ENCODE peak calls at places on chromosome 1, in four cellular contexts. F, U, Z and N are unnamed samples.

GRCh38 chr1:14742181-14742980 is 143.9 kb downstream of the KAZN start:
- DNase-seq in Z (peak; percentile 98), F (no peak), U (no peak), N (no peak)

GRCh38 chr1:114435088-114435715 is 75.8 kb downstream of the TRIM33 start:
- DNase-seq in Z (no peak), F (no peak), U (no peak), N (no peak)

GRCh38 chr1:47971385-47971784 is 25.8 kb downstream of the TRABD2B start:
- DNase-seq in U (no peak), F (no peak), Z (no peak), N (no peak)

GRCh38 chr1:226475112-226475511 is 67.2 kb upstream of the PARP1 start:
- DNase-seq in U (no peak), Z (no peak), F (no peak), N (no peak)

GRCh38 chr1:247456914-247457638 is 828 bp downstream of the OR2B11 start:
- DNase-seq in F (no peak), U (no peak), Z (no peak), N (no peak)

GRCh38 chr1:156684227-156684782 is 7.1 kb upstream of the NES start:
- DNase-seq in U (no peak), F (no peak), Z (peak; percentile 83), N (no peak)

GRCh38 chr1:151518936-151519335 is 7.7 kb downstream of the CGN start:
- DNase-seq in U (no peak), F (no peak), Z (no peak), N (no peak)

GRCh38 chr1:21944261-21945074 is 7.4 kb upstream of the HSPG2 start:
- DNase-seq in Z (no peak), F (no peak), U (no peak), N (no peak)

GRCh38 chr1:179141592-179142244 is 59.8 kb downstream of the TOR3A start:
- DNase-seq in Z (peak; percentile 68), F (no peak), U (no peak), N (no peak)

GRCh38 chr1:30727013-30727684 is 3.8 kb upstream of the MATN1 start:
- DNase-seq in Z (no peak), F (no peak), U (no peak), N (no peak)

GRCh38 chr1:167518331-167518700 is at the start of gene CD247:
- DNase-seq in F (peak; percentile 69), Z (no peak), U (no peak), N (no peak)

GRCh38 chr1:5273280-5274003 is 619.0 kb downstream of the AJAP1 start:
- DNase-seq in F (no peak), Z (no peak), U (no peak), N (no peak)